ENCODE peak calls at places on chromosome 6, in nine cellular contexts. S, Y, K, M, F, P, W, L and T are unnamed samples.

GRCh38 chr6:215335-216034 is 76.8 kb upstream of the DUSP22 start:
- DNase-seq in S (peak; percentile 93), L (no peak), P (no peak), F (no peak), W (peak; percentile 78), M (peak; percentile 78), Y (peak; percentile 24), K (peak; percentile 74), T (no peak)

GRCh38 chr6:79230149-79230548 is 4.3 kb downstream of the HMGN3 start:
- DNase-seq in Y (no peak), S (no peak), K (peak; percentile 36), L (no peak), F (peak; percentile 61), W (no peak), P (no peak), M (no peak), T (no peak)

GRCh38 chr6:22326500-22326899 is 29.7 kb upstream of the PRL start:
- DNase-seq in L (no peak), W (no peak), M (no peak), F (no peak), S (no peak), Y (no peak), K (no peak), P (no peak), T (no peak)

GRCh38 chr6:3247255-3248146 is 11.2 kb upstream of the PSMG4 start:
- DNase-seq in F (peak; percentile 89), P (peak; percentile 96), K (peak; percentile 48), Y (peak; percentile 38), S (peak; percentile 62), M (no peak), L (no peak), W (peak; percentile 82), T (no peak)

GRCh38 chr6:123338394-123338793 is 298.4 kb downstream of the TRDN start:
- DNase-seq in W (no peak), K (no peak), S (no peak), M (no peak), P (no peak), Y (peak; percentile 30), F (no peak), L (no peak), T (no peak)

GRCh38 chr6:14440215-14440890 is 322.8 kb downstream of the CD83 start:
- DNase-seq in F (peak; percentile 16), M (no peak), Y (no peak), L (no peak), P (no peak), S (no peak), W (no peak), K (no peak), T (no peak)

GRCh38 chr6:87501809-87502572 is 29.2 kb downstream of the SLC35A1 start:
- DNase-seq in L (no peak), M (no peak), K (no peak), P (no peak), F (peak; percentile 6), S (peak; percentile 67), Y (no peak), W (no peak), T (no peak)

GRCh38 chr6:27161603-27161945 is 85.9 kb upstream of the PRSS16 start:
- DNase-seq in F (no peak), L (no peak), W (no peak), Y (no peak), M (no peak), P (no peak), S (no peak), K (no peak), T (no peak)

GRCh38 chr6:137341721-137342195 is 122.6 kb upstream of the IFNGR1 start:
- DNase-seq in F (peak; percentile 46), M (peak; percentile 36), S (peak; percentile 49), P (no peak), Y (peak; percentile 34), W (peak; percentile 52), K (peak; percentile 32), L (peak; percentile 37), T (peak; percentile 41)

GRCh38 chr6:105359419-105360366 is 43.2 kb downstream of the PREP start:
- DNase-seq in K (peak; percentile 82), P (peak; percentile 84), S (peak; percentile 84), W (peak; percentile 68), F (peak; percentile 91), M (no peak), L (no peak), Y (no peak), T (no peak)

GRCh38 chr6:17768388-17768787 is 61.7 kb upstream of the NUP153 start:
- DNase-seq in P (no peak), S (peak; percentile 18), F (peak; percentile 46), L (no peak), M (no peak), Y (no peak), W (no peak), K (no peak), T (no peak)

GRCh38 chr6:100493206-100493888 is 28.6 kb upstream of the SIM1 start:
- DNase-seq in F (no peak), W (no peak), Y (no peak), M (no peak), L (no peak), S (peak; percentile 73), K (peak; percentile 37), P (no peak), T (no peak)

GRCh38 chr6:98929498-98930060 is 18.2 kb downstream of the FBXL4 start:
- DNase-seq in P (no peak), Y (no peak), S (peak; percentile 48), F (no peak), K (no peak), M (no peak), W (no peak), L (no peak), T (no peak)

GRCh38 chr6:84033523-84034451 is at the start of gene MRAP2:
- DNase-seq in L (no peak), F (peak; percentile 21), M (peak; percentile 24), K (no peak), P (no peak), W (peak; percentile 67), S (peak; percentile 45), Y (peak; percentile 58), T (no peak)

GRCh38 chr6:88899569-88900316 is 63.7 kb downstream of the RNGTT start:
- DNase-seq in S (no peak), L (no peak), F (no peak), K (no peak), Y (no peak), P (no peak), W (no peak), M (no peak), T (no peak)

GRCh38 chr6:28597217-28597835 is 71.6 kb downstream of the GPX5 start:
- DNase-seq in W (peak; percentile 87), P (no peak), L (no peak), Y (no peak), F (peak; percentile 53), K (peak; percentile 59), M (peak; percentile 71), S (peak; percentile 77), T (no peak)

GRCh38 chr6:15086273-15087158 is 159.4 kb upstream of the JARID2 start:
- DNase-seq in Y (no peak), W (no peak), F (no peak), K (peak; percentile 61), L (no peak), P (no peak), M (no peak), S (no peak), T (no peak)

GRCh38 chr6:26056583-26057350 is 30.5 kb upstream of the HFE start:
- DNase-seq in Y (peak; percentile 52), K (peak; percentile 31), F (peak; percentile 54), P (no peak), S (no peak), L (no peak), M (peak; percentile 47), W (peak; percentile 32), T (no peak)

GRCh38 chr6:37007340-37008043 is 2.0 kb downstream of the FGD2 start:
- DNase-seq in Y (no peak), F (no peak), P (no peak), M (no peak), S (no peak), W (no peak), K (no peak), L (no peak), T (no peak)

GRCh38 chr6:161166677-161167076 is 107.2 kb downstream of the AGPAT4 start:
- DNase-seq in W (no peak), L (no peak), P (no peak), Y (no peak), F (no peak), K (no peak), S (no peak), M (no peak), T (no peak)

GRCh38 chr6:150134280-150134920 is 8.4 kb upstream of the PPP1R14C start:
- DNase-seq in Y (no peak), S (no peak), W (peak; percentile 38), K (no peak), L (no peak), F (no peak), M (no peak), P (no peak), T (no peak)

GRCh38 chr6:109867970-109868358 is 110.1 kb upstream of the GPR6 start:
- DNase-seq in P (no peak), K (no peak), S (no peak), Y (no peak), L (no peak), M (no peak), F (no peak), W (no peak), T (no peak)

GRCh38 chr6:142675517-142675916 is 269.5 kb downstream of the HIVEP2 start:
- DNase-seq in L (no peak), P (no peak), W (no peak), M (no peak), F (no peak), Y (no peak), S (no peak), K (no peak), T (no peak)

GRCh38 chr6:143098054-143098673 is 37.5 kb downstream of the AIG1 start:
- DNase-seq in K (no peak), L (no peak), Y (no peak), F (no peak), W (no peak), S (no peak), M (no peak), P (no peak), T (no peak)

GRCh38 chr6:41682056-41682477 is 43.8 kb downstream of the MDFI start:
- DNase-seq in L (peak; percentile 32), S (peak; percentile 93), M (peak; percentile 81), W (peak; percentile 96), Y (peak; percentile 89), K (peak; percentile 72), F (peak; percentile 96), P (peak; percentile 69), T (peak; percentile 52)

GRCh38 chr6:135451617-135452190 is 45.8 kb downstream of the AHI1 start:
- DNase-seq in Y (peak; percentile 38), K (peak; percentile 37), L (no peak), F (peak; percentile 78), S (peak; percentile 38), M (no peak), P (no peak), W (peak; percentile 2), T (no peak)

GRCh38 chr6:28940294-28940858 is 16.6 kb upstream of the TRIM27 start:
- DNase-seq in L (no peak), P (no peak), M (peak; percentile 73), S (peak; percentile 80), Y (peak; percentile 65), K (peak; percentile 60), F (peak; percentile 64), W (peak; percentile 63), T (no peak)